ENCODE peak calls at places on chromosome 15, in seven cellular contexts. L is left ventricle myocardium inferior, K is brain microvascular endothelial cell, N is OCI-LY7, M is lower lobe of right lung, A is suprapubic skin, O is uterus. V is an unnamed sample.

GRCh38 chr15:89630974-89631901 is 24.0 kb downstream of the KIF7 start:
- DNase-seq in M (no peak), L (no peak), A (peak; percentile 69), N (no peak), O (no peak), K (no peak), V (no peak)

GRCh38 chr15:81296673-81297072 is 27.3 kb downstream of the STARD5 start:
- DNase-seq in M (peak; percentile 82), O (no peak), N (peak; percentile 94), K (no peak), L (peak; percentile 47), A (no peak), V (peak; percentile 67)

GRCh38 chr15:63006032-63006878 is 36.3 kb upstream of the TPM1 start:
- DNase-seq in O (no peak), N (no peak), M (no peak), K (no peak), L (no peak), A (no peak), V (no peak)

GRCh38 chr15:29669823-29670222 is 152.4 kb downstream of the TJP1 start:
- DNase-seq in A (no peak), O (no peak), N (no peak), K (peak; percentile 55), M (no peak), L (no peak), V (no peak)

GRCh38 chr15:80567721-80568157 is 127.4 kb upstream of the ABHD17C start:
- DNase-seq in M (no peak), N (peak; percentile 38), A (no peak), L (no peak), O (peak; percentile 48), K (peak; percentile 77), V (peak; percentile 71)

GRCh38 chr15:36175781-36176211 is 403.6 kb upstream of the CDIN1 start:
- DNase-seq in K (no peak), A (no peak), L (no peak), M (no peak), O (no peak), N (no peak), V (no peak)

GRCh38 chr15:45372032-45372995 is 6.0 kb downstream of the GATM start:
- DNase-seq in N (no peak), A (no peak), M (no peak), L (no peak), K (no peak), O (no peak), V (peak; percentile 79)

GRCh38 chr15:91302588-91303439 is 202.8 kb downstream of the SV2B start:
- DNase-seq in L (no peak), M (no peak), A (no peak), N (peak; percentile 66), K (peak; percentile 33), O (peak; percentile 34), V (peak; percentile 71)

GRCh38 chr15:68652141-68652540 is 73.3 kb downstream of the CORO2B start:
- DNase-seq in K (no peak), A (no peak), N (no peak), O (no peak), M (no peak), L (peak; percentile 57), V (peak; percentile 8)

GRCh38 chr15:25784876-25785642 is 78.1 kb downstream of the ATP10A start:
- DNase-seq in N (no peak), L (no peak), O (no peak), M (no peak), K (peak; percentile 89), A (no peak), V (no peak)

GRCh38 chr15:43268111-43269105 is 1.7 kb upstream of the TGM5 start:
- DNase-seq in L (no peak), A (no peak), M (no peak), K (no peak), O (no peak), N (no peak), V (no peak)

GRCh38 chr15:98843844-98844243 is 163.7 kb downstream of the PGPEP1L start:
- DNase-seq in N (no peak), K (no peak), L (no peak), M (no peak), A (no peak), O (no peak), V (peak; percentile 43)

GRCh38 chr15:98844261-98844660 is 163.3 kb downstream of the PGPEP1L start:
- DNase-seq in N (no peak), L (no peak), K (no peak), A (no peak), O (no peak), M (no peak), V (no peak)

GRCh38 chr15:98842192-98842972 is 165.2 kb downstream of the PGPEP1L start:
- DNase-seq in M (no peak), O (no peak), K (no peak), A (no peak), N (no peak), L (no peak), V (no peak)

GRCh38 chr15:98842973-98843285 is 164.7 kb downstream of the PGPEP1L start:
- DNase-seq in K (no peak), N (no peak), O (no peak), M (no peak), A (no peak), L (no peak), V (no peak)

GRCh38 chr15:98845138-98845884 is 162.3 kb downstream of the PGPEP1L start:
- DNase-seq in O (peak; percentile 40), K (no peak), M (no peak), A (no peak), L (no peak), N (no peak), V (no peak)
- H3K4me3 ChIP-seq in O (no peak overlapping the region), K (no peak overlapping the region), M (no peak overlapping the region), A (no peak overlapping the region), L (no peak overlapping the region), N (no peak overlapping the region), V (no peak overlapping the region)

GRCh38 chr15:59685737-59686297 is 3.3 kb downstream of the BNIP2 start:
- DNase-seq in K (no peak), O (no peak), L (no peak), N (no peak), M (no peak), A (no peak), V (peak; percentile 56)
- H3K36me3 ChIP-seq in K (peaks cover 18% of the 10 kb centered on the region), O (no peaks in the 10 kb centered on the region), L (peaks cover 22% of the 10 kb centered on the region), N (peaks cover 61% of the 10 kb centered on the region), M (peaks cover 17% of the 10 kb centered on the region), A (peaks cover 20% of the 10 kb centered on the region), V (peaks cover 8% of the 10 kb centered on the region)

DNA sequence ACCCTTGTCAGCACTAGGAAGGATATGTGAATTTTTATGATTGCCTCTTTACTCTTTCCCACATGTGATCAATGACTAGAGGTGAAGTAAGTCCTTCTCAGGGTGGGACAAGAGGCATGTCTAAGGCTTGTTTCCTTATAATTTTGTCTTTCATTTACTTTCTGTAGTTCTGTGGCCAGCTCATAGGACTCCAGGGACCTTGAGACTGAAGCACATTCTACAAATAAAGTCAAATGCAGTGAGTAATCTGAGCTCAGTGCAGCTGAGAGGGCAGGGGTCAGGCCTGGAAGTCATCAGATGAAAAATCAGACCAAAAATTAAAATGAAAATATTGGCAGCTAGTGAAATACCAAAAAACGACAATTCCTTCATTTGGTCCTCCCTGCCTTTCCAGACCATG is 424.7 kb upstream of the THBS1 start:
- DNase-seq in M (no peak), N (no peak), A (no peak), L (peak; percentile 27), O (peak; percentile 23), K (no peak), V (no peak)
- H3K4me3 ChIP-seq in M (no peak overlapping the region), N (no peak overlapping the region), A (no peak overlapping the region), L (no peak overlapping the region), O (no peak overlapping the region), K (no peak overlapping the region), V (no peak overlapping the region)

GRCh38 chr15:84653584-84653909 is 536 bp downstream of the WDR73 start:
- DNase-seq in N (no peak), M (no peak), A (no peak), K (no peak), L (no peak), O (no peak), V (no peak)

GRCh38 chr15:84647726-84648125 is 6.4 kb downstream of the WDR73 start:
- DNase-seq in N (no peak), M (no peak), A (no peak), K (no peak), L (no peak), O (no peak), V (no peak)

GRCh38 chr15:84648539-84648938 is 5.5 kb downstream of the WDR73 start:
- DNase-seq in N (no peak), O (no peak), A (no peak), K (no peak), M (peak; percentile 82), L (peak; percentile 71), V (no peak)

GRCh38 chr15:84645997-84646396 is 8.1 kb downstream of the WDR73 start:
- DNase-seq in A (no peak), N (no peak), O (no peak), M (no peak), L (no peak), K (no peak), V (no peak)

DNA sequence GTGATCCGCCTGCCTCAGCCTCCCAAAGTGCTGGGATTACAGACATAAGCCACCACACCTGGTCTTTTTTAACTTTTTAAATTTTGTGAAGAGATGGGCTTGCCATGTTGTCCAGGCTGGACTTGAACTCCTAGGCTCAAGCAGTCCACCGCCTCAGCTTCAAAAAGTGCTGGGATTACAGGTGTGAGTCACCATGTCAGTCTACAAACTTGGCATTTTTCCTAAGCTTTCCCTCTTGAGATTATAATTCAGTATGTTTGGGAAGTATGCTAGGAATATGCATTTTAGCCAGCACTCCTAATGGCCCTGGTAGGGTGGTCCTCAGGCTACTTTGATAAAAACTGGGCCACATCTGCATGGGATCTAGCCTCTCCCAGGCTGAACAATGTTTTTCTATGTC is 4.4 kb downstream of the WDR73 start:
- DNase-seq in N (no peak), O (no peak), A (no peak), K (no peak), L (no peak), M (no peak), V (no peak)
- H3K36me3 ChIP-seq in N (peaks cover 77% of the 10 kb centered on the region), O (no peaks in the 10 kb centered on the region), A (peaks cover 70% of the 10 kb centered on the region), K (peaks cover 60% of the 10 kb centered on the region), L (peaks cover 79% of the 10 kb centered on the region), M (peaks cover 78% of the 10 kb centered on the region), V (peaks cover 17% of the 10 kb centered on the region)

V was measured in small intestine.